ENCODE peak calls at places on chromosomes 13 and 19, in four cellular contexts. E is H1, P is HepG2, F is GM12878. R is an unnamed sample.

GRCh38 chr19:11581740-11582139 is 4.3 kb upstream of the ACP5 start:
- DNase-seq in E (no peak), P (no peak), F (peak; percentile 96), R (no peak)

GRCh38 chr13:43544011-43544410 is 242.8 kb downstream of the ENOX1 start:
- DNase-seq in E (no peak), P (no peak), F (no peak), R (no peak)

GRCh38 chr13:108915095-108915633 is 285.8 kb downstream of the MYO16 start:
- DNase-seq in E (no peak), P (peak; percentile 24), F (no peak), R (no peak)

GRCh38 chr13:32446220-32446619 is 18.3 kb upstream of the N4BP2L1 start:
- DNase-seq in E (no peak), P (peak; percentile 92), F (no peak), R (no peak)

GRCh38 chr19:5030136-5030820 is 61.4 kb downstream of the KDM4B start:
- DNase-seq in E (no peak), P (no peak), F (no peak), R (no peak)

GRCh38 chr13:20125783-20126165 is 35.1 kb downstream of the GJA3 start:
- DNase-seq in E (no peak), P (no peak), F (no peak), R (no peak)

GRCh38 chr13:40319699-40320586 is 346.5 kb downstream of the FOXO1 start:
- DNase-seq in E (no peak), P (no peak), F (no peak), R (no peak)

GRCh38 chr19:55333870-55334269 is 5.8 kb upstream of the KMT5C start:
- DNase-seq in E (no peak), P (peak; percentile 91), F (no peak), R (no peak)

GRCh38 chr19:835201-835810 is 5.5 kb upstream of the PRTN3 start:
- DNase-seq in E (no peak), P (no peak), F (no peak), R (no peak)

GRCh38 chr19:48424694-48425219 is 21.0 kb upstream of the GRWD1 start:
- DNase-seq in E (no peak), P (no peak), F (no peak), R (no peak)
- TF ChIP-seq ZNF274 in E (no peak), P (no peak), F (no peak), R (no peak)

DNA sequence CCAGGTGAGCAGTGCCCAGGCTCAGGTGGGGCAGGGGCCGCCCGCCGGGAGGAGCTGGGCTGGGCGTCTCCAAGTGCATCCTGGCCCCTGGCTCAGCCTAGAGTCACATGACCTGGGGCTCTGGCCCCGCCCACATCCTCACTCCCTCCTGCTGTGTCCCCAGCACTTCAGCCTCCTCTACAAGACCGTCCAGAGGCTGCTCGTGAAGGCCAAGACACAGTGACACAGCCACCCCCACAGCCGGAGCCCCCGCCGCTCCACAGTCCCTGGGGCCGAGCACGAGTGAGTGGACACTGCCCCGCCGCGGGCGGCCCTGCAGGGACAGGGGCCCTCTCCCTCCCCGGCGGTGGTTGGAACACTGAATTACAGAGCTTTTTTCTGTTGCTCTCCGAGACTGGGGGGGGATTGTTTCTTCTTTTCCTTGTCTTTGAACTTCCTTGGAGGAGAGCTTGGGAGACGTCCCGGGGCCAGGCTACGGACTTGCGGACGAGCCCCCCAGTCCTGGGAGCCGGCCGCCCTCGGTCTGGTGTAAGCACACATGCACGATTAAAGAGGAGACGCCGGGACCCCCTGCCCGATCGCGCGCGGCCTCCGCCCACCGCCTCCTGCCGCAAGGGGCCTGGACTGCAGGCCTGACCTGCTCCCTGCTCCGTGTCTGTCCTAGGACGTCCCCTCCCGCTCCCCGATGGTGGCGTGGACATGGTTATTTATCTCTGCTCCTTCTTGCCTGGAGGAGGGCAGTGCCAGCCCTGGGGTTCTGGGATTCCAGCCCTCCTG is 16.8 kb upstream of the CELF5 start:
- DNase-seq in E (peak; percentile 74), P (no peak), F (no peak), R (peak; percentile 39)
- TF ChIP-seq SUZ12 in E (no peak), P (no peak), F (no peak), R (no peak)

GRCh38 chr13:73326215-73326558 is 267.4 kb downstream of the KLF5 start:
- DNase-seq in E (no peak), P (no peak), F (no peak), R (no peak)
- H3K9ac ChIP-seq in E (no peak overlapping the region), P (no peak overlapping the region), F (no peak overlapping the region), R (no peak overlapping the region)

GRCh38 chr19:44998025-44998424 is 3.2 kb upstream of the RELB start:
- DNase-seq in E (no peak), P (no peak), F (no peak), R (no peak)

GRCh38 chr19:45003485-45003884 is 2.2 kb downstream of the RELB start:
- DNase-seq in E (no peak), P (no peak), F (no peak), R (no peak)

GRCh38 chr19:45005787-45006186 is 4.5 kb downstream of the RELB start:
- DNase-seq in E (no peak), P (no peak), F (no peak), R (no peak)

DNA sequence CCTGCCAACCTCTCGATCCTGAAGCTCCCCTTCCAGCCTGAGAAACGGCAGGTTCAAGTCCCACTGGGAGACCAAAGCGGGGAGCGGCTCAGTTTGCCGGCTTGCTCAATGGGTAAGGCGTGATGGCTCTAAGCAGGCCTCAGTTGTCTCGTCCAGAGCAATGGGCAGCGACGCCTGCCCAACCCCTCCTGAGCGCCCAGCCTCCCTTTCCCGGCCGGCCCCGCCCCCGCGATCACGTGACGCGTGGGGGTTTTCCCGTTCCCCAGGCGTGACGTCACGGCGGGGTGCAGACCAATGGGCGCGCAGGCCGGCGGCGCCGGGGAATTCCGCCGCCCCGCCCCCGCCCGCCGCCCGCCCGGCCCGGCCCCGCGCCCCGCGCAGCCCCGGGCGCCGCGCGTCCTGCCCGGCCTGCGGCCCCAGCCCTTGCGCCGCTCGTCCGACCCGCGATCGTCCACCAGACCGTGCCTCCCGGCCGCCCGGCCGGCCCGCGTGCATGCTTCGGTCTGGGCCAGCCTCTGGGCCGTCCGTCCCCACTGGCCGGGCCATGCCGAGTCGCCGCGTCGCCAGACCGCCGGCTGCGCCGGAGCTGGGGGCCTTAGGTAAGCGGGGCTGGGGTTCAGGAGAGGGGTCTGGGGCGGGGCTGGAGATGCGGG is at the start of gene RELB:
- DNase-seq in E (peak; percentile 99), P (peak; percentile 73), F (peak; percentile 57), R (peak; percentile 65)
- TF ChIP-seq ZNF274 in E (no peak), P (no peak), F (no peak), R (no peak)

GRCh38 chr13:39051157-39051556 is 12.9 kb downstream of the NHLRC3 start:
- DNase-seq in E (no peak), P (peak; percentile 13), F (no peak), R (no peak)
- TF ChIP-seq SUZ12 in E (no peak), P (no peak), F (no peak), R (no peak)

R was measured in NT2/D1.